ENCODE peak calls at places on chromosomes 12 and 14, in seven cellular contexts. G is mesenchymal stem cell, K is H9, B is IMR-90, D is H1, C is neuronal stem cell, M is mesendoderm. Q is an unnamed sample.

GRCh38 chr12:95838125-95838524 is 20.6 kb upstream of the SNRPF start:
- DNase-seq in G (no peak), K (no peak), B (peak), D (no peak), C (no peak), M (no peak), Q (no peak)

GRCh38 chr14:32109676-32110075 is 32.6 kb downstream of the ARHGAP5 start:
- DNase-seq in G (peak), K (no peak), B (peak), D (no peak), C (no peak), M (no peak), Q (peak)

GRCh38 chr12:94706250-94706661 is 55.9 kb upstream of the TMCC3 start:
- DNase-seq in G (peak), K (no peak), B (no peak), D (no peak), C (no peak), M (no peak), Q (no peak)

GRCh38 chr12:124759841-124760508 is 103.7 kb downstream of the SCARB1 start:
- DNase-seq in G (no peak), K (no peak), B (no peak), D (no peak), C (no peak), M (no peak), Q (peak)

GRCh38 chr14:102838531-102838930 is 61.3 kb downstream of the TRAF3 start:
- DNase-seq in G (no peak), K (peak), B (no peak), D (no peak), C (no peak), M (peak), Q (no peak)

GRCh38 chr12:49825360-49825970 is 2.7 kb downstream of the NCKAP5L start:
- DNase-seq in G (peak), K (no peak), B (peak), D (no peak), C (no peak), M (no peak), Q (peak)

GRCh38 chr14:103738706-103739451 is 23.3 kb downstream of the ZFYVE21 start:
- DNase-seq in G (no peak), K (no peak), B (no peak), D (no peak), C (no peak), M (no peak), Q (no peak)

GRCh38 chr12:1890119-1890703 is 28.2 kb downstream of the CACNA2D4 start:
- DNase-seq in G (no peak), K (no peak), B (no peak), D (no peak), C (no peak), M (no peak), Q (no peak)

GRCh38 chr14:88993946-88994345 is 169.5 kb downstream of the TTC8 start:
- DNase-seq in G (no peak), K (no peak), B (peak), D (no peak), C (no peak), M (no peak), Q (peak)

GRCh38 chr12:9707864-9708808 is 24.8 kb downstream of the CLECL1 start:
- DNase-seq in G (peak), K (peak), B (peak), D (no peak), C (peak), M (peak), Q (peak)

GRCh38 chr14:98957211-98958047 is 314.6 kb downstream of the BCL11B start:
- DNase-seq in G (no peak), K (peak), B (no peak), D (no peak), C (no peak), M (no peak), Q (peak)

GRCh38 chr12:112153181-112153899 is 28.0 kb downstream of the TRAFD1 start:
- DNase-seq in G (no peak), K (peak), B (no peak), D (no peak), C (no peak), M (no peak), Q (no peak)
- H4K8ac ChIP-seq in G (no peak), K (no peak), B (no peak), D (no peak), C (no peak), M (no peak), Q (no peak)

GRCh38 chr12:23236056-23236455 is 611.1 kb downstream of the ETNK1 start:
- DNase-seq in G (no peak), K (no peak), B (no peak), D (no peak), C (no peak), M (no peak), Q (no peak)

DNA sequence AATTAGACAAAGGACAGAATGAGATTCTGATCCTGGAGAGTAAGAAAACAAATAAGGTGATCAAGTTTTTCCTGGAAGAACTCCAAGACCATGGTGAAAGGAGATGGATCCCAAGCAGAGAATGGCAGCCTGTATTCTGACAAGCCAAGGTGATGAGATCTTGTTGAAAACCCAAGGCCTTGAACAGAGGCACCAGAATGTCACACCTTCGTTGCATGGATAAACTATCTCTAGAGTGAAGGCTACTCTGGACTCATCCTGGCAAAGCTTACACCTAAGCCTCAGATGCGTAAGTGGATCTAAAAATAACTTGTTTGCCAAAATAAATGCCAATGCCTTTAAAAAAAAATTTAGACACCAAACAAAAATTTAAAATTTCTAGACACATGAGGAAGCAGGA is 605.9 kb downstream of the ETNK1 start:
- DNase-seq in G (no peak), K (no peak), B (no peak), D (no peak), C (no peak), M (peak), Q (no peak)
- H4K8ac ChIP-seq in G (no peak), K (no peak), B (no peak), D (no peak), C (no peak), M (no peak), Q (no peak)

DNA sequence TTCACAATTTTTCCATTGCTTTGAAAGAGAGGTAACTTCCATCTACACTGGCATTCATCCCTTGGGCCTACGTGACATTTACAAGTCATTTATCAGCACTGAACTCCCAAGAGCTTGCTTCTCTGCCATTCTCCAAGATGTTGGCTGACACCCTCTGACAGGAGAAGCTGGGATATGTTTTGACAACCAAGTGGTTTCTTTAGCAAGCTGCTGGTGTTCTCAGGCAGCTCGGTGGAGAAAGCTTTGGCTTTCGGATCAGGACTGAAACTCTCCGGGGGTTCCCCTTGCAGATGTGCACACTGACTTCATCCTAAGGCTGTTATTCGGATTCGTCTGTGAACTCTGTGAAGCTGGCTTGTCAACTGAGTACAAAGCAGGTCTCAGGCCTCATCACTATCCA is 15.7 kb downstream of the KCNA5 start:
- DNase-seq in G (no peak), K (no peak), B (no peak), D (no peak), C (no peak), M (no peak), Q (no peak)
- H4K8ac ChIP-seq in G (no peak), K (no peak), B (no peak), D (no peak), C (no peak), M (no peak), Q (no peak)

GRCh38 chr14:60179296-60179924 is 14.2 kb upstream of the DHRS7 start:
- DNase-seq in G (no peak), K (no peak), B (peak), D (no peak), C (no peak), M (no peak), Q (peak)

GRCh38 chr14:60178164-60178563 is 13.0 kb upstream of the DHRS7 start:
- DNase-seq in G (no peak), K (no peak), B (no peak), D (no peak), C (no peak), M (no peak), Q (no peak)

GRCh38 chr14:60174352-60175254 is 9.4 kb upstream of the DHRS7 start:
- DNase-seq in G (no peak), K (no peak), B (no peak), D (no peak), C (no peak), M (no peak), Q (no peak)

GRCh38 chr14:60175255-60175902 is 10.2 kb upstream of the DHRS7 start:
- DNase-seq in G (no peak), K (no peak), B (peak), D (no peak), C (no peak), M (no peak), Q (peak)

GRCh38 chr14:60178820-60179219 is 13.6 kb upstream of the DHRS7 start:
- DNase-seq in G (no peak), K (no peak), B (no peak), D (no peak), C (no peak), M (no peak), Q (no peak)
- H4K8ac ChIP-seq in G (no peak), K (no peak), B (no peak), D (no peak), C (no peak), M (no peak), Q (no peak)

GRCh38 chr14:21275261-21275858 is 4.5 kb upstream of the RPGRIP1 start:
- DNase-seq in G (no peak), K (no peak), B (no peak), D (no peak), C (no peak), M (no peak), Q (no peak)

GRCh38 chr14:21278632-21279031 is 1.3 kb upstream of the RPGRIP1 start:
- DNase-seq in G (no peak), K (no peak), B (no peak), D (no peak), C (no peak), M (no peak), Q (peak)

DNA sequence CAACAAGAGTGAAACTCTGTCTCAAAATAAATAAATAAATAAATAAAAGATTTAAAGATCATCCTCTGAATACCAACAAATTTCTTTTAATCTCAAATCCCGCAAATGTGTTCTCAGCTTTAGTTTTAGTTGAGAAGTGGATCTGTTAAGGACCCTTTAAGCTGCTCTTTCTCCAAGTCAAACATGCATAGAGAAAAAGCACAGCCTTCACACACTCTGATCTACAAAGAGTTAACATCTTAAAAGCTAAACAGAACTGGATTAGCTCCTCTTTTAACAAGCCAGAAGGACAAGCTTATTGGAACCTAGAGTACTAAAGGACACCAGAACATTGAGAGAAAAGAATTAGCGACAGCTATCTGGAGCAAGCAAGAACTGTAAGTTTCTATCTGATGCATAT is at the start of gene RPGRIP1:
- DNase-seq in G (no peak), K (no peak), B (no peak), D (no peak), C (no peak), M (no peak), Q (no peak)
- H4K8ac ChIP-seq in G (no peak), K (no peak), B (no peak), D (no peak), C (no peak), M (no peak), Q (no peak)

DNA sequence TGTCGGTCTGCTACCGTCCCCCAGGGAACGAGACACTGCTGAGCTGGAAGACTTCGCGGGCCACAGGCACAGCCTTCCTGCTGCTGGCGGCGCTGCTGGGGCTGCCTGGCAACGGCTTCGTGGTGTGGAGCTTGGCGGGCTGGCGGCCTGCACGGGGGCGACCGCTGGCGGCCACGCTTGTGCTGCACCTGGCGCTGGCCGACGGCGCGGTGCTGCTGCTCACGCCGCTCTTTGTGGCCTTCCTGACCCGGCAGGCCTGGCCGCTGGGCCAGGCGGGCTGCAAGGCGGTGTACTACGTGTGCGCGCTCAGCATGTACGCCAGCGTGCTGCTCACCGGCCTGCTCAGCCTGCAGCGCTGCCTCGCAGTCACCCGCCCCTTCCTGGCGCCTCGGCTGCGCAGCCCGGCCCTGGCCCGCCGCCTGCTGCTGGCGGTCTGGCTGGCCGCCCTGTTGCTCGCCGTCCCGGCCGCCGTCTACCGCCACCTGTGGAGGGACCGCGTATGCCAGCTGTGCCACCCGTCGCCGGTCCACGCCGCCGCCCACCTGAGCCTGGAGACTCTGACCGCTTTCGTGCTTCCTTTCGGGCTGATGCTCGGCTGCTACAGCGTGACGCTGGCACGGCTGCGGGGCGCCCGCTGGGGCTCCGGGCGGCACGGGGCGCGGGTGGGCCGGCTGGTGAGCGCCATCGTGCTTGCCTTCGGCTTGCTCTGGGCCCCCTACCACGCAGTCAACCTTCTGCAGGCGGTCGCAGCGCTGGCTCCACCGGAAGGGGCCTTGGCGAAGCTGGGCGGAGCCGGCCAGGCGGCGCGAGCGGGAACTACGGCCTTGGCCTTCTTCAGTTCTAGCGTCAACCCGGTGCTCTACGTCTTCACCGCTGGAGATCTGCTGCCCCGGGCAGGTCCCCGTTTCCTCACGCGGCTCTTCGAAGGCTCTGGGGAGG is at the start of gene LTB4R:
- DNase-seq in G (no peak), K (no peak), B (peak), D (no peak), C (no peak), M (no peak), Q (no peak)
- H4K8ac ChIP-seq in G (no peak), K (no peak), B (no peak), D (no peak), C (no peak), M (no peak), Q (no peak)

DNA sequence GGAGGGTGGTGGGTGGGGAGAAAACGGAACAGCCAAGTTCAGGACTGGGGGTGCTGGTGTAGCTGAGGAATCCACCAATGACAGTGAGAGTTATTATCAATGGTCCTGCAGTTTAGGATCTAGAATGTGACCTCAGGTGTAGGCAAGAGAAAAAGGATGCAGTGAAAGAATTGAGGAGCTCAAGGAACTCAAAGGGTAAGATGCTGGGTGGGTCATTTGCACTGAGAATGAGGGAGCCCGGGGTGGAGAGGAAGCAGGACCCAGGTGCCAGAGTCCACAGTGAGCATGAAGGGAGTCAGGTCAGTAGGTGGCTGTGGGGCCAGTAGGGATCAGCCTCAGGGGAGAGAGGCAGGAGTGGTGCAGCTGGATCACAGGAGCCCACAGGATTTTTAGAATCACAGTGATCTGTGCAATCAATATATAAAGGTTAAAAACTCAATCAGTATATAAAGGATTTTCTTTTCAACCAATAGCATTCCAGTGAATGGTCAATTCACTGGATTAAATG is 3.2 kb upstream of the KRT7 start:
- DNase-seq in G (no peak), K (no peak), B (no peak), D (no peak), C (no peak), M (no peak), Q (no peak)
- H4K8ac ChIP-seq in G (no peak), K (no peak), B (peak), D (no peak), C (no peak), M (no peak), Q (peak)

GRCh38 chr14:105563347-105563737 is 37.0 kb downstream of the TMEM121 start:
- DNase-seq in G (no peak), K (no peak), B (no peak), D (no peak), C (no peak), M (no peak), Q (no peak)

DNA sequence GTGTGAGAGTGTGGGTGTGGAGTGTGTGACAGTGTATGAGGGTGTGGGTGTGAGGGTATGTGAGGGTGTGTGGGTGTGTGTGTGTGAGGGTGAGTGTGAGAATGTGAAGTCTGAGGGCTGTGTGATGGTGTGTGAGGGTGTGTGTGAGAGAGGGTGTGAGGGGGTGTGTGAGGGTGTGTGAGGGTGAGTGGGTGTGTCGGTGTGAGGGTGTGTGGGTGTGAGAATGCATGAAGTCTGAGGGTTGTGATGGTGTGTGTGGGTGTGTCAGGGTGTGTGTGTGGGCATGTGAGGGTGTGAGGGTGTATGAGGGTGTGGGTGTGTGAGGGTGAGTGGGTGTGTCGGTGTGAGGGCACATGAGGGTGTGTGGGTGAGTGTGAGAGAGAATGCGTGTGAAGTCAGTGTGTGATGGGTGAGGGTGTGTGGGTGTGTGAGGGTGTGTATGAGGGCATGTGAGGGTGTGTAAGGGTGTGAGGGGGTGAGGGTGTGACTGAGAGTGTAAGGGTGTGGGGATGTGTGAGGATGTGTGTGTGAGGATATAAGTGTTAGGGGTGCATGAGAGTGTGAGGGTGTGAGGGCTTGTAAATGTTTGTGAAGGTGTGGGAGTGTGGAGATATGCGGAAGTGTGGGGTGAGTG is 36.4 kb downstream of the TMEM121 start:
- DNase-seq in G (no peak), K (no peak), B (no peak), D (no peak), C (no peak), M (no peak), Q (no peak)
- H4K8ac ChIP-seq in G (no peak), K (no peak), B (no peak), D (no peak), C (no peak), M (no peak), Q (no peak)

GRCh38 chr12:109291531-109292341 is 17.3 kb downstream of the FOXN4 start:
- DNase-seq in G (peak), K (peak), B (no peak), D (peak), C (peak), M (peak), Q (no peak)
- H4K8ac ChIP-seq in G (no peak), K (no peak), B (no peak), D (no peak), C (peak), M (no peak), Q (no peak)

Q was measured in trophoblast cell.